ENCODE peak calls at places on chromosome 22, in eight cellular contexts. D is lower lobe of right lung; M is OCI-LY7; E is activated T-helper 9 cell treated with anti-CD3 and anti-CD28 coated beads, Interleukin-2, amount 50 U/mL, for 16 hours; B is kidney glomerular epithelial cell; S is RWPE1; A is HTR-8/SVneo; K is RKO. U is an unnamed sample.
A peak's percentile ranks its signal among the peaks of the same experiment; 100 is the strongest.

GRCh38 chr22:48885919-48886305 is 941.8 kb downstream of the BRD1 start:
- DNase-seq in M (no peak), D (peak; percentile 24), K (no peak), B (no peak), E (no peak), A (no peak), S (no peak), U (no peak)

GRCh38 chr22:16562711-16563554 is 29.7 kb downstream of the CCT8L2 start:
- DNase-seq in M (no peak), D (peak; percentile 51), K (no peak), S (no peak), A (no peak), B (no peak), E (no peak), U (no peak)

GRCh38 chr22:31210830-31211503 is 1.1 kb upstream of the LIMK2 start:
- DNase-seq in A (no peak), S (no peak), M (no peak), E (no peak), D (no peak), K (no peak), B (no peak), U (no peak)

GRCh38 chr22:36858966-36859365 is 1.8 kb upstream of the NCF4 start:
- DNase-seq in E (no peak), A (no peak), M (peak; percentile 64), D (no peak), S (no peak), K (no peak), B (no peak), U (no peak)

GRCh38 chr22:49979587-49980264 is 19.2 kb downstream of the PIM3 start:
- DNase-seq in D (peak; percentile 59), B (no peak), K (peak; percentile 53), S (no peak), A (no peak), E (no peak), M (peak; percentile 62), U (no peak)

GRCh38 chr22:41524809-41525449 is 19.3 kb downstream of the POLR3H start:
- DNase-seq in B (no peak), D (no peak), S (no peak), A (no peak), K (no peak), M (no peak), E (peak; percentile 29), U (no peak)

GRCh38 chr22:23752090-23752691 is 1.3 kb upstream of the ZNF70 start:
- DNase-seq in A (no peak), D (no peak), B (no peak), K (no peak), E (no peak), M (peak; percentile 95), S (no peak), U (no peak)

GRCh38 chr22:23742505-23743264 is 8.2 kb downstream of the ZNF70 start:
- DNase-seq in A (no peak), K (no peak), E (no peak), M (no peak), B (no peak), S (no peak), D (no peak), U (no peak)

GRCh38 chr22:28017859-28018258 is 98.8 kb upstream of the PITPNB start:
- DNase-seq in D (peak; percentile 28), B (no peak), E (no peak), S (no peak), K (no peak), A (no peak), M (no peak), U (no peak)

GRCh38 chr22:31241200-31241599 is 29.1 kb downstream of the LIMK2 start:
- DNase-seq in E (no peak), A (no peak), B (no peak), K (no peak), M (no peak), S (no peak), D (no peak), U (no peak)

GRCh38 chr22:47202819-47203553 is 440.5 kb downstream of the TBC1D22A start:
- DNase-seq in A (no peak), S (no peak), B (no peak), K (no peak), M (no peak), D (no peak), E (no peak), U (no peak)

GRCh38 chr22:36775589-36775965 is 342 bp downstream of the IFT27 start:
- DNase-seq in B (no peak), S (no peak), D (peak; percentile 61), K (peak; percentile 21), E (peak; percentile 16), A (no peak), M (peak; percentile 46), U (no peak)

GRCh38 chr22:49238181-49239141 is 589.2 kb downstream of the BRD1 start:
- DNase-seq in A (no peak), D (no peak), S (no peak), K (no peak), M (no peak), E (no peak), B (no peak), U (no peak)

GRCh38 chr22:25081409-25081824 is 118.2 kb upstream of the CRYBB3 start:
- DNase-seq in E (no peak), M (peak; percentile 47), S (peak; percentile 20), D (no peak), K (peak; percentile 12), B (peak; percentile 20), A (peak; percentile 13), U (peak; percentile 74)

GRCh38 chr22:46090051-46090591 is 60.2 kb upstream of the PPARA start:
- DNase-seq in B (no peak), E (no peak), A (no peak), M (no peak), S (no peak), K (no peak), D (peak; percentile 47), U (no peak)

GRCh38 chr22:49331878-49332277 is 495.8 kb downstream of the BRD1 start:
- DNase-seq in B (no peak), A (no peak), D (peak; percentile 23), E (no peak), M (no peak), S (no peak), K (no peak), U (no peak)

GRCh38 chr22:17412232-17412631 is 43.0 kb downstream of the CECR2 start:
- DNase-seq in S (no peak), K (no peak), E (no peak), B (no peak), M (no peak), A (no peak), D (peak; percentile 67), U (no peak)